ENCODE peak calls at places on chromosome 13, in six cellular contexts. One of them, this sample, is unnamed.
A peak's percentile ranks its signal among the peaks of the same experiment; 100 is the strongest.

GRCh38 chr13:30456290-30456689 is 9.4 kb downstream of the HMGB1 start:
- DNase-seq in neural progenitor cell: no peak
- DNase-seq in tibial nerve: no peak
- DNase-seq in stimulated activated CD8-positive, alpha-beta memory T cell treated with anti-CD3 and anti-CD28 coated beads, Interleukin-7, amount 100 ng/mL, for 1 hour: no peak
- DNase-seq in stimulated activated CD4-positive, alpha-beta T cell treated with anti-CD3 and anti-CD28 coated beads, Interleukin-15, amount 100 ng/mL, for 1 hour: no peak
- DNase-seq in Ammon's horn: no peak
- DNase-seq in this sample: no peak

GRCh38 chr13:98507060-98507797 is 69.7 kb downstream of the STK24 start:
- DNase-seq in stimulated activated CD4-positive, alpha-beta T cell treated with anti-CD3 and anti-CD28 coated beads, Interleukin-15, amount 100 ng/mL, for 1 hour: no peak
- DNase-seq in neural progenitor cell: peak; percentile 79
- DNase-seq in tibial nerve: no peak
- DNase-seq in stimulated activated CD8-positive, alpha-beta memory T cell treated with anti-CD3 and anti-CD28 coated beads, Interleukin-7, amount 100 ng/mL, for 1 hour: no peak
- DNase-seq in Ammon's horn: peak; percentile 52
- DNase-seq in this sample: no peak

GRCh38 chr13:61036715-61037114 is 378.9 kb downstream of the PCDH20 start:
- DNase-seq in neural progenitor cell: no peak
- DNase-seq in stimulated activated CD4-positive, alpha-beta T cell treated with anti-CD3 and anti-CD28 coated beads, Interleukin-15, amount 100 ng/mL, for 1 hour: no peak
- DNase-seq in tibial nerve: no peak
- DNase-seq in Ammon's horn: no peak
- DNase-seq in stimulated activated CD8-positive, alpha-beta memory T cell treated with anti-CD3 and anti-CD28 coated beads, Interleukin-7, amount 100 ng/mL, for 1 hour: no peak
- DNase-seq in this sample: no peak

GRCh38 chr13:18993884-18994660 is 187.6 kb downstream of the TUBA3C start:
- DNase-seq in stimulated activated CD8-positive, alpha-beta memory T cell treated with anti-CD3 and anti-CD28 coated beads, Interleukin-7, amount 100 ng/mL, for 1 hour: no peak
- DNase-seq in neural progenitor cell: no peak
- DNase-seq in stimulated activated CD4-positive, alpha-beta T cell treated with anti-CD3 and anti-CD28 coated beads, Interleukin-15, amount 100 ng/mL, for 1 hour: no peak
- DNase-seq in tibial nerve: no peak
- DNase-seq in Ammon's horn: no peak
- DNase-seq in this sample: no peak

GRCh38 chr13:40389081-40389641 is 277.3 kb downstream of the FOXO1 start:
- DNase-seq in neural progenitor cell: no peak
- DNase-seq in stimulated activated CD8-positive, alpha-beta memory T cell treated with anti-CD3 and anti-CD28 coated beads, Interleukin-7, amount 100 ng/mL, for 1 hour: no peak
- DNase-seq in stimulated activated CD4-positive, alpha-beta T cell treated with anti-CD3 and anti-CD28 coated beads, Interleukin-15, amount 100 ng/mL, for 1 hour: peak; percentile 21
- DNase-seq in tibial nerve: no peak
- DNase-seq in Ammon's horn: no peak
- DNase-seq in this sample: no peak

GRCh38 chr13:111955412-111955769 is 111.6 kb upstream of the SOX1 start:
- DNase-seq in stimulated activated CD4-positive, alpha-beta T cell treated with anti-CD3 and anti-CD28 coated beads, Interleukin-15, amount 100 ng/mL, for 1 hour: no peak
- DNase-seq in stimulated activated CD8-positive, alpha-beta memory T cell treated with anti-CD3 and anti-CD28 coated beads, Interleukin-7, amount 100 ng/mL, for 1 hour: no peak
- DNase-seq in tibial nerve: no peak
- DNase-seq in neural progenitor cell: no peak
- DNase-seq in Ammon's horn: no peak
- DNase-seq in this sample: no peak

GRCh38 chr13:109288151-109288709 is 498.2 kb downstream of the IRS2 start:
- DNase-seq in stimulated activated CD8-positive, alpha-beta memory T cell treated with anti-CD3 and anti-CD28 coated beads, Interleukin-7, amount 100 ng/mL, for 1 hour: no peak
- DNase-seq in Ammon's horn: peak; percentile 8
- DNase-seq in tibial nerve: no peak
- DNase-seq in neural progenitor cell: no peak
- DNase-seq in stimulated activated CD4-positive, alpha-beta T cell treated with anti-CD3 and anti-CD28 coated beads, Interleukin-15, amount 100 ng/mL, for 1 hour: no peak
- DNase-seq in this sample: no peak

GRCh38 chr13:23799945-23800344 is 89.3 kb downstream of the MIPEP start:
- DNase-seq in stimulated activated CD4-positive, alpha-beta T cell treated with anti-CD3 and anti-CD28 coated beads, Interleukin-15, amount 100 ng/mL, for 1 hour: no peak
- DNase-seq in tibial nerve: no peak
- DNase-seq in neural progenitor cell: no peak
- DNase-seq in Ammon's horn: peak; percentile 28
- DNase-seq in stimulated activated CD8-positive, alpha-beta memory T cell treated with anti-CD3 and anti-CD28 coated beads, Interleukin-7, amount 100 ng/mL, for 1 hour: no peak
- DNase-seq in this sample: no peak

GRCh38 chr13:31947105-31947504 is 84.5 kb upstream of the FRY start:
- DNase-seq in tibial nerve: no peak
- DNase-seq in stimulated activated CD4-positive, alpha-beta T cell treated with anti-CD3 and anti-CD28 coated beads, Interleukin-15, amount 100 ng/mL, for 1 hour: no peak
- DNase-seq in Ammon's horn: no peak
- DNase-seq in neural progenitor cell: peak; percentile 16
- DNase-seq in stimulated activated CD8-positive, alpha-beta memory T cell treated with anti-CD3 and anti-CD28 coated beads, Interleukin-7, amount 100 ng/mL, for 1 hour: no peak
- DNase-seq in this sample: no peak

GRCh38 chr13:34294483-34295129 is 476.7 kb downstream of the RFC3 start:
- DNase-seq in Ammon's horn: peak; percentile 7
- DNase-seq in tibial nerve: no peak
- DNase-seq in stimulated activated CD4-positive, alpha-beta T cell treated with anti-CD3 and anti-CD28 coated beads, Interleukin-15, amount 100 ng/mL, for 1 hour: no peak
- DNase-seq in stimulated activated CD8-positive, alpha-beta memory T cell treated with anti-CD3 and anti-CD28 coated beads, Interleukin-7, amount 100 ng/mL, for 1 hour: no peak
- DNase-seq in neural progenitor cell: peak; percentile 9
- DNase-seq in this sample: no peak

GRCh38 chr13:39134574-39134973 is 96.3 kb downstream of the NHLRC3 start:
- DNase-seq in tibial nerve: no peak
- DNase-seq in stimulated activated CD8-positive, alpha-beta memory T cell treated with anti-CD3 and anti-CD28 coated beads, Interleukin-7, amount 100 ng/mL, for 1 hour: no peak
- DNase-seq in Ammon's horn: no peak
- DNase-seq in neural progenitor cell: no peak
- DNase-seq in stimulated activated CD4-positive, alpha-beta T cell treated with anti-CD3 and anti-CD28 coated beads, Interleukin-15, amount 100 ng/mL, for 1 hour: no peak
- DNase-seq in this sample: no peak

GRCh38 chr13:44249439-44249838 is 124.2 kb upstream of the SERP2 start:
- DNase-seq in stimulated activated CD8-positive, alpha-beta memory T cell treated with anti-CD3 and anti-CD28 coated beads, Interleukin-7, amount 100 ng/mL, for 1 hour: no peak
- DNase-seq in neural progenitor cell: no peak
- DNase-seq in stimulated activated CD4-positive, alpha-beta T cell treated with anti-CD3 and anti-CD28 coated beads, Interleukin-15, amount 100 ng/mL, for 1 hour: no peak
- DNase-seq in tibial nerve: peak; percentile 46
- DNase-seq in Ammon's horn: no peak
- DNase-seq in this sample: no peak

GRCh38 chr13:99208185-99208584 is 7.5 kb downstream of the UBAC2 start:
- DNase-seq in stimulated activated CD8-positive, alpha-beta memory T cell treated with anti-CD3 and anti-CD28 coated beads, Interleukin-7, amount 100 ng/mL, for 1 hour: no peak
- DNase-seq in Ammon's horn: no peak
- DNase-seq in stimulated activated CD4-positive, alpha-beta T cell treated with anti-CD3 and anti-CD28 coated beads, Interleukin-15, amount 100 ng/mL, for 1 hour: no peak
- DNase-seq in tibial nerve: no peak
- DNase-seq in neural progenitor cell: no peak
- DNase-seq in this sample: no peak

GRCh38 chr13:65656740-65657329 is 1573.3 kb downstream of the PCDH9 start:
- DNase-seq in Ammon's horn: peak; percentile 5
- DNase-seq in tibial nerve: no peak
- DNase-seq in stimulated activated CD8-positive, alpha-beta memory T cell treated with anti-CD3 and anti-CD28 coated beads, Interleukin-7, amount 100 ng/mL, for 1 hour: no peak
- DNase-seq in neural progenitor cell: no peak
- DNase-seq in stimulated activated CD4-positive, alpha-beta T cell treated with anti-CD3 and anti-CD28 coated beads, Interleukin-15, amount 100 ng/mL, for 1 hour: no peak
- DNase-seq in this sample: no peak

GRCh38 chr13:52147225-52147624 is 12.2 kb downstream of the NEK3 start:
- DNase-seq in neural progenitor cell: no peak
- DNase-seq in stimulated activated CD8-positive, alpha-beta memory T cell treated with anti-CD3 and anti-CD28 coated beads, Interleukin-7, amount 100 ng/mL, for 1 hour: no peak
- DNase-seq in Ammon's horn: no peak
- DNase-seq in tibial nerve: no peak
- DNase-seq in stimulated activated CD4-positive, alpha-beta T cell treated with anti-CD3 and anti-CD28 coated beads, Interleukin-15, amount 100 ng/mL, for 1 hour: no peak
- DNase-seq in this sample: no peak

GRCh38 chr13:95335667-95336066 is 34.4 kb upstream of the ABCC4 start:
- DNase-seq in neural progenitor cell: no peak
- DNase-seq in tibial nerve: no peak
- DNase-seq in Ammon's horn: no peak
- DNase-seq in stimulated activated CD8-positive, alpha-beta memory T cell treated with anti-CD3 and anti-CD28 coated beads, Interleukin-7, amount 100 ng/mL, for 1 hour: no peak
- DNase-seq in stimulated activated CD4-positive, alpha-beta T cell treated with anti-CD3 and anti-CD28 coated beads, Interleukin-15, amount 100 ng/mL, for 1 hour: no peak
- DNase-seq in this sample: no peak

GRCh38 chr13:79895416-79895815 is 414.5 kb downstream of the NDFIP2 start:
- DNase-seq in neural progenitor cell: no peak
- DNase-seq in stimulated activated CD4-positive, alpha-beta T cell treated with anti-CD3 and anti-CD28 coated beads, Interleukin-15, amount 100 ng/mL, for 1 hour: no peak
- DNase-seq in tibial nerve: no peak
- DNase-seq in stimulated activated CD8-positive, alpha-beta memory T cell treated with anti-CD3 and anti-CD28 coated beads, Interleukin-7, amount 100 ng/mL, for 1 hour: no peak
- DNase-seq in Ammon's horn: no peak
- DNase-seq in this sample: no peak

GRCh38 chr13:64900039-64900438 is 2330.1 kb downstream of the PCDH9 start:
- DNase-seq in Ammon's horn: no peak
- DNase-seq in neural progenitor cell: no peak
- DNase-seq in stimulated activated CD4-positive, alpha-beta T cell treated with anti-CD3 and anti-CD28 coated beads, Interleukin-15, amount 100 ng/mL, for 1 hour: no peak
- DNase-seq in stimulated activated CD8-positive, alpha-beta memory T cell treated with anti-CD3 and anti-CD28 coated beads, Interleukin-7, amount 100 ng/mL, for 1 hour: no peak
- DNase-seq in tibial nerve: no peak
- DNase-seq in this sample: no peak

GRCh38 chr13:23372264-23372905 is 61.1 kb downstream of the SACS start:
- DNase-seq in tibial nerve: no peak
- DNase-seq in Ammon's horn: no peak
- DNase-seq in neural progenitor cell: no peak
- DNase-seq in stimulated activated CD8-positive, alpha-beta memory T cell treated with anti-CD3 and anti-CD28 coated beads, Interleukin-7, amount 100 ng/mL, for 1 hour: no peak
- DNase-seq in stimulated activated CD4-positive, alpha-beta T cell treated with anti-CD3 and anti-CD28 coated beads, Interleukin-15, amount 100 ng/mL, for 1 hour: no peak
- DNase-seq in this sample: no peak

GRCh38 chr13:89380101-89380500 is 1708.9 kb downstream of the SLITRK5 start:
- DNase-seq in stimulated activated CD4-positive, alpha-beta T cell treated with anti-CD3 and anti-CD28 coated beads, Interleukin-15, amount 100 ng/mL, for 1 hour: no peak
- DNase-seq in tibial nerve: no peak
- DNase-seq in neural progenitor cell: no peak
- DNase-seq in Ammon's horn: no peak
- DNase-seq in stimulated activated CD8-positive, alpha-beta memory T cell treated with anti-CD3 and anti-CD28 coated beads, Interleukin-7, amount 100 ng/mL, for 1 hour: no peak
- DNase-seq in this sample: no peak

GRCh38 chr13:74529968-74530367 is 395.8 kb upstream of the KLF12 start:
- DNase-seq in stimulated activated CD4-positive, alpha-beta T cell treated with anti-CD3 and anti-CD28 coated beads, Interleukin-15, amount 100 ng/mL, for 1 hour: no peak
- DNase-seq in tibial nerve: no peak
- DNase-seq in neural progenitor cell: no peak
- DNase-seq in stimulated activated CD8-positive, alpha-beta memory T cell treated with anti-CD3 and anti-CD28 coated beads, Interleukin-7, amount 100 ng/mL, for 1 hour: no peak
- DNase-seq in Ammon's horn: no peak
- DNase-seq in this sample: no peak

GRCh38 chr13:40187324-40187795 is 479.1 kb downstream of the FOXO1 start:
- DNase-seq in stimulated activated CD8-positive, alpha-beta memory T cell treated with anti-CD3 and anti-CD28 coated beads, Interleukin-7, amount 100 ng/mL, for 1 hour: peak; percentile 36
- DNase-seq in Ammon's horn: no peak
- DNase-seq in stimulated activated CD4-positive, alpha-beta T cell treated with anti-CD3 and anti-CD28 coated beads, Interleukin-15, amount 100 ng/mL, for 1 hour: no peak
- DNase-seq in tibial nerve: no peak
- DNase-seq in neural progenitor cell: no peak
- DNase-seq in this sample: no peak

GRCh38 chr13:112453207-112453829 is 77.2 kb downstream of the SPACA7 start:
- DNase-seq in neural progenitor cell: no peak
- DNase-seq in stimulated activated CD4-positive, alpha-beta T cell treated with anti-CD3 and anti-CD28 coated beads, Interleukin-15, amount 100 ng/mL, for 1 hour: no peak
- DNase-seq in Ammon's horn: no peak
- DNase-seq in stimulated activated CD8-positive, alpha-beta memory T cell treated with anti-CD3 and anti-CD28 coated beads, Interleukin-7, amount 100 ng/mL, for 1 hour: no peak
- DNase-seq in tibial nerve: no peak
- DNase-seq in this sample: no peak

GRCh38 chr13:109666656-109667448 is 119.5 kb downstream of the IRS2 start:
- DNase-seq in neural progenitor cell: no peak
- DNase-seq in stimulated activated CD8-positive, alpha-beta memory T cell treated with anti-CD3 and anti-CD28 coated beads, Interleukin-7, amount 100 ng/mL, for 1 hour: no peak
- DNase-seq in stimulated activated CD4-positive, alpha-beta T cell treated with anti-CD3 and anti-CD28 coated beads, Interleukin-15, amount 100 ng/mL, for 1 hour: no peak
- DNase-seq in Ammon's horn: no peak
- DNase-seq in tibial nerve: no peak
- DNase-seq in this sample: no peak

GRCh38 chr13:37701972-37702371 is 103.4 kb upstream of the POSTN start:
- DNase-seq in neural progenitor cell: no peak
- DNase-seq in Ammon's horn: no peak
- DNase-seq in stimulated activated CD4-positive, alpha-beta T cell treated with anti-CD3 and anti-CD28 coated beads, Interleukin-15, amount 100 ng/mL, for 1 hour: no peak
- DNase-seq in stimulated activated CD8-positive, alpha-beta memory T cell treated with anti-CD3 and anti-CD28 coated beads, Interleukin-7, amount 100 ng/mL, for 1 hour: no peak
- DNase-seq in tibial nerve: no peak
- DNase-seq in this sample: no peak

GRCh38 chr13:97432232-97432916 is 1.6 kb upstream of the RAP2A start:
- DNase-seq in stimulated activated CD4-positive, alpha-beta T cell treated with anti-CD3 and anti-CD28 coated beads, Interleukin-15, amount 100 ng/mL, for 1 hour: no peak
- DNase-seq in stimulated activated CD8-positive, alpha-beta memory T cell treated with anti-CD3 and anti-CD28 coated beads, Interleukin-7, amount 100 ng/mL, for 1 hour: no peak
- DNase-seq in tibial nerve: no peak
- DNase-seq in neural progenitor cell: no peak
- DNase-seq in Ammon's horn: no peak
- DNase-seq in this sample: no peak

GRCh38 chr13:60229708-60230272 is 66.1 kb upstream of the DIAPH3 start:
- DNase-seq in Ammon's horn: no peak
- DNase-seq in tibial nerve: no peak
- DNase-seq in neural progenitor cell: no peak
- DNase-seq in stimulated activated CD8-positive, alpha-beta memory T cell treated with anti-CD3 and anti-CD28 coated beads, Interleukin-7, amount 100 ng/mL, for 1 hour: no peak
- DNase-seq in stimulated activated CD4-positive, alpha-beta T cell treated with anti-CD3 and anti-CD28 coated beads, Interleukin-15, amount 100 ng/mL, for 1 hour: no peak
- DNase-seq in this sample: no peak

GRCh38 chr13:77699059-77699680 is 1.7 kb downstream of the SLAIN1 start:
- DNase-seq in stimulated activated CD4-positive, alpha-beta T cell treated with anti-CD3 and anti-CD28 coated beads, Interleukin-15, amount 100 ng/mL, for 1 hour: no peak
- DNase-seq in neural progenitor cell: no peak
- DNase-seq in tibial nerve: no peak
- DNase-seq in Ammon's horn: no peak
- DNase-seq in stimulated activated CD8-positive, alpha-beta memory T cell treated with anti-CD3 and anti-CD28 coated beads, Interleukin-7, amount 100 ng/mL, for 1 hour: no peak
- DNase-seq in this sample: no peak

This sample was measured in D721Med.